ENCODE peak calls at places on chromosomes 5 and 9, in six cellular contexts. C, M, W, L, O and N are unnamed samples.

GRCh38 chr5:123365163-123365562 is 58.0 kb downstream of the CEP120 start:
- DNase-seq in M (peak; percentile 77), O (no peak), C (no peak), W (no peak), L (no peak), N (no peak)

GRCh38 chr9:114102484-114102883 is 3.4 kb upstream of the KIF12 start:
- DNase-seq in M (no peak), W (no peak), L (no peak), O (no peak), C (no peak), N (no peak)

GRCh38 chr9:134059661-134060395 is 8.0 kb downstream of the BRD3 start:
- DNase-seq in O (peak; percentile 11), W (no peak), C (no peak), M (no peak), L (no peak), N (peak; percentile 6)

GRCh38 chr5:1008451-1009358 is at the start of gene NKD2:
- DNase-seq in L (no peak), W (peak; percentile 62), O (peak; percentile 82), M (no peak), C (peak; percentile 46), N (peak; percentile 72)

GRCh38 chr9:125544988-125545651 is 161.9 kb downstream of the MAPKAP1 start:
- DNase-seq in C (peak; percentile 41), L (peak; percentile 64), O (no peak), M (peak; percentile 95), W (no peak), N (no peak)

GRCh38 chr9:83708515-83709158 is 879 bp upstream of the UBQLN1 start:
- DNase-seq in O (peak; percentile 79), W (peak; percentile 37), L (peak; percentile 8), C (no peak), M (peak; percentile 55), N (peak; percentile 32)

GRCh38 chr9:134434896-134435506 is 108.7 kb downstream of the RXRA start:
- DNase-seq in O (peak; percentile 31), W (no peak), C (peak; percentile 97), L (peak; percentile 95), M (peak; percentile 99), N (peak; percentile 35)

GRCh38 chr9:34331191-34331590 is 1.8 kb downstream of the NUDT2 start:
- DNase-seq in M (no peak), L (no peak), O (no peak), W (no peak), C (no peak), N (no peak)

GRCh38 chr5:50922942-50923767 is 256.7 kb downstream of the PARP8 start:
- DNase-seq in W (no peak), O (no peak), L (no peak), C (no peak), M (no peak), N (no peak)

GRCh38 chr5:55715519-55716078 is 3.5 kb upstream of the SLC38A9 start:
- DNase-seq in C (no peak), M (no peak), W (no peak), O (no peak), L (no peak), N (no peak)

GRCh38 chr9:108113579-108113978 is 624.0 kb upstream of the KLF4 start:
- DNase-seq in L (no peak), O (no peak), M (peak; percentile 11), W (no peak), C (no peak), N (no peak)

GRCh38 chr5:103918668-103919367 is 356.2 kb upstream of the NUDT12 start:
- DNase-seq in L (no peak), C (no peak), O (peak; percentile 68), M (peak; percentile 33), W (no peak), N (no peak)

GRCh38 chr5:33852327-33852726 is 39.5 kb downstream of the ADAMTS12 start:
- DNase-seq in L (no peak), C (no peak), M (peak; percentile 63), O (no peak), W (no peak), N (no peak)

GRCh38 chr9:2158729-2159128 is 143.6 kb downstream of the SMARCA2 start:
- DNase-seq in M (peak; percentile 32), L (no peak), O (no peak), W (no peak), C (no peak), N (no peak)

GRCh38 chr5:87121315-87122170 is 146.1 kb upstream of the RASA1 start:
- DNase-seq in C (no peak), W (no peak), O (no peak), M (peak; percentile 93), L (peak; percentile 51), N (no peak)

GRCh38 chr5:88883059-88883565 is at the start of gene MEF2C:
- DNase-seq in O (peak; percentile 75), C (peak; percentile 89), L (peak; percentile 36), M (peak; percentile 93), W (peak; percentile 46), N (peak; percentile 16)

GRCh38 chr9:2597483-2597882 is 24.1 kb upstream of the VLDLR start:
- DNase-seq in O (no peak), C (no peak), W (no peak), L (no peak), M (peak; percentile 22), N (no peak)

GRCh38 chr9:129794549-129794948 is 8.4 kb upstream of the TOR1B start:
- DNase-seq in O (no peak), M (no peak), C (no peak), W (no peak), L (no peak), N (no peak)

GRCh38 chr5:149646564-149646963 is 65.3 kb downstream of the ARHGEF37 start:
- DNase-seq in L (no peak), O (no peak), M (no peak), C (no peak), W (no peak), N (no peak)

GRCh38 chr5:20276061-20276958 is 288.3 kb upstream of the CDH18 start:
- DNase-seq in W (no peak), O (no peak), M (peak; percentile 90), L (no peak), C (no peak), N (no peak)

GRCh38 chr9:137145731-137146526 is 7.0 kb downstream of the GRIN1 start:
- DNase-seq in M (no peak), O (no peak), C (no peak), L (no peak), W (no peak), N (no peak)

GRCh38 chr9:93947409-93948070 is 7.6 kb downstream of the BARX1 start:
- DNase-seq in M (no peak), L (no peak), O (no peak), C (no peak), W (no peak), N (no peak)

GRCh38 chr9:95012035-95012708 is 285.7 kb downstream of the AOPEP start:
- DNase-seq in W (no peak), L (no peak), M (peak; percentile 44), O (no peak), C (no peak), N (no peak)

GRCh38 chr5:83927140-83927733 is 206.6 kb upstream of the HAPLN1 start:
- DNase-seq in W (peak; percentile 85), O (peak; percentile 82), L (no peak), C (no peak), M (peak; percentile 75), N (peak; percentile 70)

GRCh38 chr9:93276973-93277372 is 93.0 kb downstream of the WNK2 start:
- DNase-seq in W (no peak), O (no peak), L (no peak), C (no peak), M (no peak), N (no peak)

GRCh38 chr9:34374905-34375552 is 1.7 kb downstream of the MYORG start:
- DNase-seq in O (peak; percentile 11), L (no peak), W (no peak), C (no peak), M (no peak), N (no peak)

GRCh38 chr9:127707766-127708165 is 978 bp downstream of the CFAP157 start:
- DNase-seq in C (no peak), O (no peak), W (no peak), L (no peak), M (no peak), N (no peak)

GRCh38 chr9:127904888-127905728 is 5.7 kb upstream of the ST6GALNAC6 start:
- DNase-seq in M (no peak), W (no peak), C (no peak), L (no peak), O (no peak), N (no peak)

GRCh38 chr5:138653502-138653901 is 78.3 kb upstream of the HSPA9 start:
- DNase-seq in M (peak; percentile 22), W (no peak), C (no peak), L (no peak), O (no peak), N (no peak)
- TF ChIP-seq CTCF in M (peak; percentile 27), W (no peak), C (no peak), L (peak; percentile 26), O (peak; percentile 36), N (peak; percentile 9)

GRCh38 chr5:64312496-64312895 is 146.9 kb downstream of the RNF180 start:
- DNase-seq in C (no peak), M (no peak), O (no peak), L (no peak), W (no peak), N (no peak)
- TF ChIP-seq CTCF in C (no peak), M (no peak), O (no peak), L (no peak), W (no peak), N (no peak)

DNA sequence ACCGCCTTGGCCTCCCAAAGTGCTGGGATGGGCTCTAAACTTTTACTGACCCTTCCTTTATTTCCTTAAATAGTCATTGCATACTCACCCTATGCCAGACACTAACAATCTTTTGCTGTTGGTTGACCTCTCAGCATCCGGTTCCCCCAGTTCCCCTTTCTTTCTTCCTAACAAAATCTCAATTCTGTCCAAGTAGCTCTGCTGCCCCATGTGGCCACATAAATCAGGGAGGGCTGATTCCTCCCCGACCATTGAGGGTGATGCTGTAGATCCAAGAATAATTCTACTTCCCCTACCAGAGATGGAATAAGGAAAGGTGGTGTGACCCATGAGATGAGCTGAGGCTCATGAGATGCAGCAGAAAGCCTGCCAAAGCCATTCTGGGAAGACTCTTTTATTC is 315.3 kb upstream of the MSX2 start:
- DNase-seq in O (no peak), W (no peak), L (no peak), M (no peak), C (no peak), N (no peak)
- TF ChIP-seq CTCF in O (peak; percentile 34), W (peak; percentile 32), L (no peak), M (peak; percentile 17), C (no peak), N (peak; percentile 13)

GRCh38 chr5:175059687-175060194 is 335.4 kb downstream of the MSX2 start:
- DNase-seq in O (peak; percentile 90), C (peak; percentile 22), M (peak; percentile 1), W (peak; percentile 63), L (no peak), N (peak; percentile 11)
- TF ChIP-seq CTCF in O (peak; percentile 48), C (no peak), M (no peak), W (peak; percentile 51), L (no peak), N (no peak)

GRCh38 chr5:115348175-115348574 is 51.7 kb upstream of the CCDC112 start:
- DNase-seq in L (no peak), C (no peak), W (no peak), M (no peak), O (no peak), N (no peak)

GRCh38 chr5:115350892-115351291 is 54.4 kb upstream of the CCDC112 start:
- DNase-seq in W (no peak), C (no peak), M (no peak), O (no peak), L (no peak), N (no peak)

GRCh38 chr5:115351356-115352195 is 55.1 kb upstream of the CCDC112 start:
- DNase-seq in W (no peak), M (peak; percentile 66), C (no peak), O (no peak), L (no peak), N (no peak)

GRCh38 chr5:115352571-115352970 is 56.1 kb upstream of the CCDC112 start:
- DNase-seq in L (no peak), W (no peak), O (no peak), M (no peak), C (no peak), N (no peak)

GRCh38 chr5:115349001-115349817 is 52.8 kb upstream of the CCDC112 start:
- DNase-seq in O (no peak), C (no peak), L (peak; percentile 49), W (no peak), M (peak; percentile 85), N (no peak)
- TF ChIP-seq CTCF in O (no peak), C (no peak), L (peak; percentile 17), W (no peak), M (peak; percentile 19), N (no peak)